ENCODE peak calls at places on chromosomes 3 and 15, in eight cellular contexts. A is A549, N is sigmoid colon, J is stomach, V is HepG2, G is esophagus muscularis mucosa, Z is ovary, C is tibial nerve. P is an unnamed sample.

GRCh38 chr15:93603550-93603949 is 514.5 kb upstream of the RGMA start:
- DNase-seq in J (no peak), A (no peak), Z (no peak), V (no peak), N (no peak), C (no peak), G (no peak), P (no peak)

GRCh38 chr15:57731543-57732103 is 25.1 kb downstream of the POLR2M start:
- DNase-seq in N (no peak), V (no peak), J (no peak), G (peak; percentile 74), C (no peak), A (no peak), Z (no peak), P (no peak)

GRCh38 chr3:66989860-66990696 is 8.0 kb upstream of the KBTBD8 start:
- DNase-seq in C (no peak), V (peak; percentile 36), A (peak; percentile 63), J (no peak), Z (no peak), N (no peak), G (no peak), P (no peak)

GRCh38 chr3:61855211-61855610 is 293.8 kb downstream of the PTPRG start:
- DNase-seq in A (no peak), J (no peak), N (no peak), C (no peak), G (no peak), V (no peak), Z (no peak), P (no peak)

GRCh38 chr3:185732782-185733181 is 92.1 kb downstream of the IGF2BP2 start:
- DNase-seq in J (no peak), A (no peak), Z (no peak), G (no peak), C (no peak), N (no peak), V (peak; percentile 76), P (no peak)

GRCh38 chr3:130546920-130547679 is 30.1 kb downstream of the COL6A6 start:
- DNase-seq in V (no peak), G (no peak), N (no peak), A (no peak), J (no peak), C (no peak), Z (no peak), P (no peak)

GRCh38 chr3:149967067-149967685 is 3.5 kb downstream of the PFN2 start:
- DNase-seq in Z (no peak), A (peak; percentile 55), N (no peak), C (no peak), J (no peak), G (no peak), V (peak; percentile 40), P (no peak)

GRCh38 chr3:66989241-66989640 is 8.9 kb upstream of the KBTBD8 start:
- DNase-seq in J (no peak), N (no peak), G (no peak), A (no peak), C (no peak), V (no peak), Z (no peak), P (no peak)

GRCh38 chr15:55899537-55899936 is 93.9 kb downstream of the NEDD4 start:
- DNase-seq in Z (no peak), C (no peak), A (no peak), G (no peak), J (no peak), V (no peak), N (no peak), P (no peak)

GRCh38 chr3:23238578-23238977 is 35.5 kb downstream of the UBE2E2 start:
- DNase-seq in C (no peak), A (no peak), G (no peak), Z (no peak), V (no peak), J (no peak), N (no peak), P (no peak)

DNA sequence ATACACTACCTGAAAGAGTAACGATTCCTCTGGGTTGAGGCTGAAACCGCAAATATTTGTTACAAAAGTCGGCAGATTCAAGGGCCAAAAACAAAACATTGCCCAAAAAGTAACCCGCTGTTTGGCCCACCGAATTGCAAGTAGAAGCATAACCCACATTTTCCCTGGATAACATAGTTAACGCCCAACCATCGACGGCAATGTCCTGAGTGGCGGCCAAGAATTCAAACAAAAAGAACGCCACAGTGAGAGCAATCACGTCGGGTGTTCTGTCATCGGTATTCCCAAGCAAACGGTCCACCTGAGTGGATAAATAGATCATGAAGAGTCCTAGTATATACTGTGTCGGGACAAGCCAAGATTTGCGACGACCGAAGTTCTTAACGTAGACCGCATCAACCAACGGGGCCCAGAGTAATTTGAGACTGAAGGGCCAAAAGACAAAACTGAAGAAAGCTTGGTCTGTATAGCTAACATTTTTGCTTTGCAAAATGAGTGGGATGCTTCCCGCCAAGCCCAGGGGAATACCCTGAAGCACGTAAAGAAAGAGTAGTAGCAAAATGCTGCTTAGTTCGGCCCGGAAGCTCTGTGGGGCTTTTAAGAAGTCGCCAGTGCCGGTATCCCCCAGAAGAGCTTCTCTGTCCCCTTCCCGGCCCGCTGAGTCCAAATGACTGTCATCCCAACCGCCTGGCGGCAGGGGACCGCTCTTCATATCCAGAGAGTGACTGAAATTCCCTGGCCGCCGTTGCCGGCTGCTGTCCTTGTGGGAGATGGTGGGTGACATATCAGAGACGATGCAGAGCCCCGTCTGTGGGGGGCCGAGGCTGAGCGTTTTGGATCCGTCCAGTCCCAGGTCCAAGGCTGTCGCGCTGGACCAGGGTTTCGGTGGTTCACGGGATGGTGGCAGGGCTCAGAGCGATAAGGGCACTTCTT is 747 bp downstream of the SLC33A1 start:
- DNase-seq in N (peak; percentile 75), A (peak; percentile 12), V (peak; percentile 36), J (peak; percentile 29), C (no peak), G (no peak), Z (peak; percentile 22), P (peak; percentile 74)
- TF ChIP-seq EP300 in N (no peak), A (no peak), V (no peak), J (no peak), C (no peak), G (no peak), Z (no peak), P (no peak)

DNA sequence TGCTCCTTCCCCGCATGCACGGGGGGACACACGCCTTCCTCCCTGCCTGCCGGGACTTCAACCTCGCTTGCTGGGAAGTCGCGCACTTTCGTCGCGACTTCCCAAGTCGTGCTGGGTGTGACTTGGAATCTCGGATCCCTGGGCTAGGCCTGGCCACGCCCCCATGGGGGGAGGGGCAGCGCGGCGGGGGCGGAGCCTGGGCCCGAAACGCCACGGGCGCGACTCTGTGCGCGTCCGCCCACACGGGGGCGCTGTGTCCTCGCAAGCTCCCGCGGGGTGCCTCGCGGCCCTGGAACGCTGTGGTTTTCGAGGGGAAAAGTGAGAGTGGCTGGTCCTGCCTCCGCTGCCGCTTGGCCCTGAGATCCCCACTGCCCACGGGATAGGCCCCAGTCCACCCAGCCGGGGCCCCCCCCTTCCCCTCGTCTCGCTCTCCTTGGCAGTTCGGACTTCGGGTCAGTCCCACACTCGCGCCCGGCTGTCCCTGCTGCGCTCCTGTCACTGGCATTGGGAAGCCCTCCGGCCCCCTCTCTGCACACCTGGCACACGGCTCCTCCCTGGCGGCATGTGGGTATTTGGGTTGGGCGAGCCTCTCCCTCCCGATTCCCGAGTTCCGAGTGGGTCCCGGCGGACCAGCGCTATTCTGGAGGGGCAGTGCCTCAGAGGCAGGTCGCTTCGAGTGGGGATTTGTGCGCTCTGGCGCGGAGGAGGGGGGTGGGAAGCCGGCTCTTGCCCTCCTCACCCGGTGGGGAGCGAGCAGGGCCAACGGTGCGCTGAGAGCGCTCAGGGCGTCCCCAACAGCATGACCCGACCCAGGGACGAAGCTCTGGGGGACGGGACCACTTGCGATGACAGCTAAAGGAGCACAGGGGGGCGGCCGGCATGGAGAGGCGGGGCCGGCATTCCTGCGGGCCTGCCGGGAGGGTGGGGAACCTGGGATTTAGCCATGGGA is 23.6 kb downstream of the SEC61A1 start:
- DNase-seq in V (no peak), J (peak; percentile 93), C (peak; percentile 74), G (no peak), A (peak; percentile 77), N (peak; percentile 90), Z (peak; percentile 88), P (peak; percentile 87)
- TF ChIP-seq POLR2A in V (no peak), J (no peak), C (peak; percentile 23), G (no peak), A (no peak), N (no peak), Z (no peak), P (no peak)

DNA sequence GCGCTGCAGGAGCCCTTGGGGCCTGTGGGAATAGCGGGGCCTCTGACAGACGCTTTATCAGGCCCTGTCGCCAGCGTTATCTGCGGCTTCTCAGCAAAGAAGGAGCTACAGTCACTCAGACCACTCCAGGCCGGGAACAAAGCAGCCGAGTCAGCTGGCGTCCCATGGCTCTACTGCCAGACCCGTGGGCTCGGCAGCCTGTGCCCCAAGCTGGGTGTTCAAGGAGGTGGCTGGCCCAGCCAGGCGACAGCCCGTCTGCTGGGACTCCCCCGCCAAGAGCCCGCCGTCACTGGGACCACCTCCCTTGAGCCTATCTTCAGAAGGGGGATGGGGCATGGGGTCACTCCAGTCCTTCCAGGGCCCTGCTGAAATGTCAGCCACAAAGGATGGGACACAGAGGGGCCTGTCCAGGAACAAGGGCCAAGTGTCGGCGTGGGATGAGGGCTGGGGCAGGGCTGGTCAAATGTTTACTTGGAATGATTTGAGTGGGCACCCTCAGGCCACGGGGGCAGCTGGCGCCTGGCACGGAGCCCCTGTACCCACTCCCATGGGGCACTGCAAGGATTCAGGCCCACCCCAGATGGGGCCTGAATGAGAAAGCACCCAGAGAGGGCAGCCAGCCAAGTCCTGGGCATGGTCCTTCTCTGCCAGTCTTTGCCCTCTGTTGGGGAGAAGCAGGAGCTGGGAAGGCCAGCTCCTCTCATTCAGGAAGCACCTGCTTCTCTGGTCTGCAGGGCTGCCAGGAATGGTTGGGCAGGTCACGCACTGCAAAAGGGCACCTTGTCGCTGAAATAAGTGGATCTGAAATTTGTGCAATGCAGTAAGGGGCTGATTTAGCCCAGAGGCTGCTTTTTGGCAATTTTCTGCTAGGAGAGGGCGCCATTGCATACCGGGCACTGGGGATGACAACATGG is 148.3 kb downstream of the SMAD6 start:
- DNase-seq in A (no peak), N (no peak), C (no peak), G (peak; percentile 80), J (peak; percentile 40), V (no peak), Z (peak; percentile 41), P (no peak)
- TF ChIP-seq EP300 in A (no peak), N (no peak), C (peak; percentile 77), G (no peak), J (no peak), V (no peak), Z (no peak), P (no peak)

GRCh38 chr3:114058646-114059045 is 2.1 kb downstream of the QTRT2 start:
- DNase-seq in A (no peak), N (no peak), C (no peak), J (no peak), Z (no peak), V (no peak), G (no peak), P (no peak)

GRCh38 chr3:114057011-114057347 is 442 bp downstream of the QTRT2 start:
- DNase-seq in N (no peak), V (no peak), C (no peak), G (no peak), Z (no peak), J (no peak), A (no peak), P (no peak)

GRCh38 chr3:114052216-114052615 is 4.1 kb downstream of the CCDC191 start:
- DNase-seq in C (no peak), N (no peak), A (no peak), Z (no peak), V (no peak), J (no peak), G (no peak), P (no peak)

GRCh38 chr3:114060906-114061655 is 4.5 kb downstream of the QTRT2 start:
- DNase-seq in J (no peak), C (no peak), A (no peak), G (no peak), Z (no peak), N (no peak), V (no peak), P (no peak)

GRCh38 chr3:114056130-114057010 is at the start of the genes CCDC191 and QTRT2:
- DNase-seq in C (peak; percentile 98), A (peak; percentile 99), V (peak; percentile 98), G (peak; percentile 100), J (peak; percentile 99), N (peak; percentile 99), Z (peak; percentile 99), P (peak; percentile 99)
- TF ChIP-seq POLR2A in C (peak; percentile 35), A (peak; percentile 71), V (peak; percentile 76), G (no peak), J (no peak), N (no peak), Z (no peak), P (no peak)